ENCODE peak calls at places on chromosomes 6 and 20, in seven cellular contexts. G, V, D, A, Z, Y and U are unnamed samples.

GRCh38 chr6:25927721-25928359 is 2.7 kb downstream of the SLC17A2 start:
- DNase-seq in G (no peak), Z (no peak), Y (no peak), D (no peak), A (no peak), V (no peak), U (no peak)

GRCh38 chr6:133645000-133645619 is 243.8 kb upstream of the TCF21 start:
- DNase-seq in D (peak), V (no peak), A (no peak), Z (no peak), Y (no peak), G (no peak), U (no peak)

GRCh38 chr20:4835244-4836177 is 113.8 kb downstream of the PRND start:
- DNase-seq in Y (no peak), A (peak), G (no peak), Z (no peak), D (peak), V (no peak), U (peak)

GRCh38 chr6:169868458-169868857 is 117.0 kb downstream of the ERMARD start:
- DNase-seq in Z (peak), V (peak), D (no peak), G (no peak), Y (no peak), A (no peak), U (no peak)

GRCh38 chr6:168658059-168658458 is 217.1 kb downstream of the SMOC2 start:
- DNase-seq in D (no peak), Y (no peak), V (no peak), A (no peak), G (no peak), Z (no peak), U (no peak)

GRCh38 chr6:6686748-6687601 is 98.5 kb downstream of the LY86 start:
- DNase-seq in A (peak), Y (peak), D (peak), Z (peak), V (peak), G (peak), U (peak)

GRCh38 chr6:98054453-98054852 is 771.4 kb upstream of the MMS22L start:
- DNase-seq in A (no peak), Y (no peak), D (peak), Z (no peak), V (no peak), G (no peak), U (no peak)

GRCh38 chr20:47622118-47622665 is 120.5 kb downstream of the NCOA3 start:
- DNase-seq in Y (no peak), V (no peak), D (no peak), Z (no peak), G (no peak), A (no peak), U (no peak)

GRCh38 chr6:138689849-138690248 is 83.7 kb upstream of the CCDC28A start:
- DNase-seq in Z (no peak), D (no peak), V (no peak), A (no peak), Y (no peak), G (no peak), U (no peak)

GRCh38 chr6:37640776-37641395 is 56.8 kb downstream of the MDGA1 start:
- DNase-seq in Y (no peak), Z (no peak), D (no peak), A (no peak), G (no peak), V (no peak), U (no peak)

GRCh38 chr20:39885975-39886649 is 802.9 kb downstream of the MAFB start:
- DNase-seq in Z (no peak), Y (no peak), A (peak), D (peak), V (no peak), G (peak), U (no peak)

GRCh38 chr6:159968295-159969203 is at the start of gene IGF2R:
- DNase-seq in A (peak), Z (peak), G (no peak), Y (peak), V (peak), D (peak), U (peak)

GRCh38 chr6:10891960-10892359 is 5.1 kb downstream of the SYCP2L start:
- DNase-seq in Z (no peak), A (no peak), V (no peak), G (no peak), Y (no peak), D (no peak), U (no peak)

GRCh38 chr20:33162753-33163152 is 5.2 kb upstream of the BPIFA2 start:
- DNase-seq in D (no peak), A (no peak), Z (no peak), G (no peak), V (no peak), Y (no peak), U (no peak)

GRCh38 chr6:147205690-147206600 is 1.7 kb downstream of the STXBP5 start:
- DNase-seq in A (no peak), Z (no peak), G (no peak), Y (no peak), D (no peak), V (no peak), U (peak)

GRCh38 chr6:37765182-37765780 is 54.2 kb upstream of the ZFAND3 start:
- DNase-seq in A (no peak), V (no peak), Y (no peak), D (no peak), G (no peak), Z (no peak), U (no peak)

DNA sequence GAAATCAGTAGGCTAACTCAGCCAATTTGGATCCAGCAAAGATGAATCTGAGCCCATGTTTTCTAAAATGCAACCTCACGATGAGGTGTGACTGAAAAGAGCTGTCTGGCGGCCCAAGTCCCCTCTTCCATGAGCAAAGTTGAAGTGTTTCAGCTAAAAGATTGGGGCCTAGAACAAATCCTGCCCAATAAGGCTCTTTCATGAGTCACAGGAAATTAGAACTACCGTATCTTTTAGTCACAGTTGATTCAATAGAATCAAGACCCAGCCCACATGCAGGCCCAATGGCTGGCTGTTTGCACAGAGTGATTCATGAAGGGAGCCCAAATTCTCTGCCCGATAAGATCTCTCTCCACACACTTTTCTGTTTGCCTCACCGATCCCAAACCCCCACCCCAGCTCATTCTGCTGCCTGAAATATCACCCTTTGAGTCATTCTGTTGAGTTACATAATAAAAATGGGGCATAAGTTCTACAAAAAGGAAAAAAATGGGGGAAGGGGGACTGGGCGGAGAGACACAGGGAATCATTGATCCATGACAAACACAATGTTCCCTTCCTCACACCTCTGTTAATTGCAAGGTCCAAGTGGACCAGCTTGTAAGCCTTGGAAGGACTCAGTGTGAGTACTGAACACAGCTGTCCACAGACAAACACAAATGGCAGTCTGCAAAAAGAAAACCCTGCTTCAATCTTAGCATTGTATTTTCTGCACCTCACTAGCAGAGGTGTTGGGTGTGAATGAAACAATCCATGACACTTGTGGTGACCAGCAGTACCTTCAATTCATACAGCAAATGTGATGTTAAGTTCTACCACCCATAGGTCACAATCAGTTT is 13.8 kb downstream of the FOXQ1 start:
- DNase-seq in A (no peak), Y (peak), V (no peak), D (peak), G (no peak), Z (peak), U (no peak)
- H3K27ac ChIP-seq in A (no peak), Y (no peak), V (no peak), D (peak), G (no peak), Z (peak), U (no peak)

GRCh38 chr6:113015249-113015648 is 668.1 kb downstream of the RFPL4B start:
- DNase-seq in D (no peak), Y (no peak), V (no peak), Z (peak), A (no peak), G (no peak), U (no peak)
- H3K27ac ChIP-seq in D (no peak), Y (no peak), V (no peak), Z (no peak), A (no peak), G (no peak), U (no peak)

DNA sequence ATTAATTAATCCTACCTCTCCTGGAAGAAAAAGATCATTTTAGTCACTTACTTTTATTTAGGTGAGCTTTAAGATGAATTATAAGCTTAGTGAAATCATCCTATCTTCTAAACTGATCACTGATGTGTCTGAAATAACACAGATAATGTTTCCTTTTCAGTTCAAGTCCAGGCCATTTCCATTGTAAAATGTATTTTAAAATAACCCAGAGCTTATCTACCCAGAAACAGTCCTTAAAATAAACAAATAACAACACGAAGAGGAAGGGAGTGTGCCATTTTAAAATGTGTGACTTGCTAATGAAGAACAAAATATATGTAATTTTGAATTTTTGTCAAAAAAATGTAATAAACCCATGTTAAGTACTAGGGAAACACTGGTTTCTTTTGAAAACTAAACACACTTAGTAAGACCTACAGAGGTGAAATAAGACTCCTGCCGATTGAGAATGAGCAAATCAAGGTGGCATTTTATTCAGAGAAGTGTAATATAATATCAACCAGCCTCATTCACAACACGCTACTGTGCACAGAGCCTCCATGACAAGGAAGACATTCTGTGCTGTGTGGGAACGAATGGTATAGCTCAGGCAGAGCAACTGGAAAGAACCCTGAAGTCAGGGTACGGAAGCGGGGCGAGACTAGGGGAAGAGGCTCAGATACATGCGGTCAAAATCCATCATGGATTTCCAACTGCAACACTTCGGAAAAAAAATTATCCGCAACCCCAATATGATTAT is 7.7 kb downstream of the LRP11 start:
- DNase-seq in Z (no peak), V (no peak), Y (no peak), G (no peak), D (no peak), A (no peak), U (no peak)
- H3K27ac ChIP-seq in Z (peak), V (no peak), Y (no peak), G (no peak), D (peak), A (no peak), U (no peak)

DNA sequence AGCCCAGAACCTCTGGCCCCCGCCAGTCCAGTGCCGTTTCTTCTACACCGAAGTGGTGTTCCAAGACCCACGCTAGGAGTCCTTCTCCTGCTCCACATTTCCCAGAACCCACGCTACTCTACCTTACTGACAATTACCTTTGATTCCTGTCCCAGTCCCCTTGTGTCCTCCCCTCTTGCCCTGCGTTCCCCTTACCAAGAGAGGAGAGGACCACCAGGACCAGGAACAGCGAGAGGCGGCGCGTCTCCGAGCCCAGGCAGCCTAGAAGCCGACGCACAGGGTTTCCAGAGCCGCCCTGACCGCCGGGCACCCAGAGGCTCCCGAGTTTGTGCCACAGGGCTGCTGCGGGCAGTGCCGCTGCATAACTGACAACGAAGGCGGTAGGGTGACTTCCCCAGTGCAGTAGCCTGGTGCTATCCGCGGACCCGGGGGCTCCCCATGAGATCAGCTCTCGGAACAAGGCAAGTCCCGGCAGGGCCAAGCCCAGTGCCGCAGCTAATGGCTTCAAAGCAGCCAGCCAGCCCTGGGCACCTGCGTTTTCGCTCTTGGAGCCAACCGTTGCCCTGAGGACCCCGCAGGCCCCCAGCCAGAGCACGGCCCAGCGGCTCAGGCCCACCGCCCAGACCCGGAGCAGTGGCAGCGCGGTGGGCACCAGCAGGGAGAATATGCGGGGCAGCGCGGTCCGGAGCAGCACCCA is 512 bp downstream of the TAP1 start:
- DNase-seq in Y (no peak), V (peak), Z (peak), A (peak), G (no peak), D (peak), U (no peak)
- H3K27ac ChIP-seq in Y (peak), V (peak), Z (peak), A (peak), G (no peak), D (peak), U (peak)